ENCODE peak calls at places on chromosomes 6 and 20, in six cellular contexts. F, I, U, E, H and C are unnamed samples.
A peak's percentile ranks its signal among the peaks of the same experiment; 100 is the strongest.

GRCh38 chr20:10177326-10177725 is 41.3 kb upstream of the SNAP25 start:
- DNase-seq in F (no peak), I (no peak), U (no peak), E (no peak), H (peak; percentile 84), C (no peak)

GRCh38 chr6:26743157-26743821 is 83.7 kb upstream of the ZNF322 start:
- DNase-seq in F (no peak), I (no peak), U (no peak), E (no peak), H (peak; percentile 85), C (no peak)

GRCh38 chr6:33720998-33721397 is 9.5 kb upstream of the UQCC2 start:
- DNase-seq in F (no peak), I (no peak), U (no peak), E (no peak), H (no peak), C (no peak)

GRCh38 chr20:63081831-63082230 is 75.1 kb upstream of the BHLHE23 start:
- DNase-seq in F (no peak), I (no peak), U (no peak), E (no peak), H (no peak), C (no peak)

GRCh38 chr6:8100159-8100854 is 2.0 kb downstream of the EEF1E1 start:
- DNase-seq in F (no peak), I (no peak), U (no peak), E (no peak), H (no peak), C (no peak)

GRCh38 chr20:16215056-16215455 is 358.2 kb downstream of the KIF16B start:
- DNase-seq in F (no peak), I (no peak), U (no peak), E (no peak), H (no peak), C (no peak)

GRCh38 chr20:64080013-64080812 is at the start of gene OPRL1:
- DNase-seq in F (no peak), I (peak; percentile 52), U (no peak), E (peak; percentile 57), H (peak; percentile 19), C (no peak)

GRCh38 chr20:59988141-59988540 is 29.9 kb downstream of the CDH26 start:
- DNase-seq in F (no peak), I (no peak), U (no peak), E (no peak), H (peak; percentile 25), C (no peak)

GRCh38 chr6:170152111-170152926 is 138.6 kb downstream of the DLL1 start:
- DNase-seq in F (peak; percentile 52), I (no peak), U (no peak), E (no peak), H (peak; percentile 19), C (peak; percentile 61)

GRCh38 chr20:31764641-31765305 is 25.7 kb downstream of the TPX2 start:
- DNase-seq in F (no peak), I (no peak), U (no peak), E (no peak), H (peak; percentile 78), C (no peak)

GRCh38 chr6:53250761-53251672 is 97.7 kb downstream of the ELOVL5 start:
- DNase-seq in F (peak; percentile 13), I (no peak), U (no peak), E (no peak), H (peak; percentile 39), C (no peak)

GRCh38 chr6:170260686-170261085 is 30.2 kb downstream of the DLL1 start:
- DNase-seq in F (no peak), I (no peak), U (no peak), E (no peak), H (no peak), C (no peak)